ENCODE peak calls at places on chromosomes 12 and 14, in nine cellular contexts. S, A, R, L, C, W, T, U and K are unnamed samples.

GRCh38 chr12:84561362-84561761 is 351.2 kb downstream of the SLC6A15 start:
- DNase-seq in U (no peak), A (no peak), R (no peak), C (no peak), L (peak), S (no peak), W (no peak), T (no peak), K (no peak)

GRCh38 chr12:65845751-65846537 is 21.7 kb downstream of the HMGA2 start:
- DNase-seq in C (no peak), L (no peak), W (no peak), A (no peak), T (no peak), S (no peak), U (no peak), R (no peak), K (no peak)

GRCh38 chr12:100715976-100716657 is 78.5 kb upstream of the ANO4 start:
- DNase-seq in T (no peak), A (no peak), C (no peak), U (no peak), W (no peak), L (no peak), S (no peak), R (no peak), K (no peak)

GRCh38 chr12:20646239-20646827 is 48.8 kb upstream of the SLCO1C1 start:
- DNase-seq in W (no peak), A (no peak), T (no peak), R (no peak), C (no peak), S (no peak), U (peak), L (peak), K (peak)

GRCh38 chr12:401235-402126 is at the start of gene CCDC77:
- DNase-seq in R (peak), L (peak), A (peak), T (no peak), S (peak), W (peak), U (peak), C (no peak), K (peak)

GRCh38 chr14:92728781-92729364 is 19.6 kb downstream of the LGMN start:
- DNase-seq in C (no peak), U (no peak), R (no peak), A (peak), S (no peak), W (no peak), T (no peak), L (peak), K (no peak)

GRCh38 chr14:101460986-101461750 is 100.1 kb upstream of the DIO3 start:
- DNase-seq in S (no peak), A (no peak), L (no peak), C (no peak), T (no peak), W (no peak), R (no peak), U (no peak), K (no peak)

GRCh38 chr12:30846776-30847175 is 79.8 kb upstream of the TSPAN11 start:
- DNase-seq in U (no peak), L (no peak), C (no peak), R (no peak), S (no peak), W (no peak), T (no peak), A (no peak), K (no peak)

GRCh38 chr14:51650721-51651387 is 856 bp upstream of the FRMD6 start:
- DNase-seq in U (no peak), C (peak), R (no peak), L (no peak), T (no peak), A (no peak), S (no peak), W (peak), K (peak)

GRCh38 chr12:29980304-29980703 is 196.6 kb upstream of the TMTC1 start:
- DNase-seq in L (no peak), R (no peak), T (no peak), W (no peak), U (no peak), S (no peak), A (no peak), C (no peak), K (no peak)

GRCh38 chr12:3718100-3718499 is 34.8 kb downstream of the CRACR2A start:
- DNase-seq in L (no peak), A (no peak), T (no peak), C (no peak), S (no peak), R (no peak), U (no peak), W (no peak), K (no peak)

GRCh38 chr14:94364037-94364436 is 24.4 kb downstream of the SERPINA1 start:
- DNase-seq in A (no peak), S (no peak), W (no peak), L (no peak), T (no peak), C (no peak), R (no peak), U (no peak), K (no peak)

GRCh38 chr12:128819293-128820144 is 4.2 kb downstream of the SLC15A4 start:
- DNase-seq in R (no peak), S (no peak), A (no peak), L (no peak), T (peak), C (no peak), U (no peak), W (no peak), K (no peak)

GRCh38 chr12:75048763-75049162 is 160.9 kb downstream of the KCNC2 start:
- DNase-seq in R (no peak), A (no peak), W (no peak), L (no peak), S (no peak), T (no peak), C (no peak), U (no peak), K (no peak)

GRCh38 chr12:103880299-103881142 is 39.5 kb upstream of the NT5DC3 start:
- DNase-seq in U (no peak), L (peak), C (no peak), S (no peak), W (no peak), A (no peak), T (no peak), R (no peak), K (no peak)

GRCh38 chr12:46354111-46354798 is 18.3 kb downstream of the SLC38A2 start:
- DNase-seq in T (no peak), R (no peak), A (no peak), L (peak), W (no peak), S (no peak), C (no peak), U (peak), K (no peak)

GRCh38 chr14:23009939-23010718 is at the start of gene C14orf93:
- DNase-seq in W (peak), L (peak), T (peak), U (peak), A (peak), S (peak), C (peak), R (peak), K (peak)

GRCh38 chr12:9784326-9784725 is 23.6 kb upstream of the CD69 start:
- DNase-seq in L (no peak), R (no peak), W (no peak), S (no peak), A (no peak), C (no peak), U (no peak), T (no peak), K (no peak)

GRCh38 chr12:29983917-29984316 is 200.2 kb upstream of the TMTC1 start:
- DNase-seq in A (no peak), S (no peak), T (no peak), R (no peak), W (no peak), L (no peak), C (no peak), U (no peak), K (no peak)

GRCh38 chr12:131167334-131167733 is 213.6 kb downstream of the ADGRD1 start:
- DNase-seq in L (no peak), U (no peak), C (no peak), R (no peak), W (no peak), T (no peak), A (no peak), S (no peak), K (no peak)

GRCh38 chr12:46556820-46557524 is 184.4 kb upstream of the SLC38A2 start:
- DNase-seq in C (no peak), U (no peak), L (peak), A (no peak), S (no peak), R (no peak), T (no peak), W (no peak), K (no peak)

GRCh38 chr12:127717293-127717692 is 549.7 kb upstream of the TMEM132C start:
- DNase-seq in U (no peak), W (no peak), T (no peak), C (no peak), A (no peak), L (no peak), R (no peak), S (no peak), K (no peak)

GRCh38 chr14:105005329-105005928 is 15.5 kb downstream of the CDCA4 start:
- DNase-seq in W (no peak), T (no peak), U (no peak), R (no peak), C (no peak), S (no peak), L (no peak), A (no peak), K (no peak)

GRCh38 chr12:15216036-15216889 is 5.0 kb downstream of the RERG start:
- DNase-seq in C (no peak), W (no peak), U (no peak), L (no peak), R (no peak), T (no peak), S (no peak), A (no peak), K (no peak)